ENCODE peak calls at places on chromosome 12, in four cellular contexts. Z is fibroblast of the aortic adventitia, D is HCT116, U is endothelial cell of umbilical vein. V is an unnamed sample.

GRCh38 chr12:42631507-42631906 is 42.0 kb upstream of the PRICKLE1 start:
- DNase-seq in Z (peak), U (no peak), D (no peak), V (no peak)

GRCh38 chr12:32988982-32989381 is 92.4 kb upstream of the PKP2 start:
- DNase-seq in Z (no peak), U (no peak), D (no peak), V (no peak)

GRCh38 chr12:10207136-10207535 is 5.5 kb upstream of the GABARAPL1 start:
- DNase-seq in U (peak), Z (no peak), D (no peak), V (no peak)

GRCh38 chr12:80314741-80315140 is 129.3 kb upstream of the PTPRQ start:
- DNase-seq in Z (no peak), U (no peak), D (no peak), V (no peak)

GRCh38 chr12:69056743-69057515 is 124.0 kb upstream of the CPM start:
- DNase-seq in D (no peak), U (no peak), Z (peak), V (no peak)

GRCh38 chr12:26318661-26319068 is 123.3 kb downstream of the SSPN start:
- DNase-seq in D (no peak), Z (peak), U (peak), V (peak)

GRCh38 chr12:62248873-62249272 is 11.3 kb upstream of the USP15 start:
- DNase-seq in U (no peak), Z (peak), D (no peak), V (no peak)

GRCh38 chr12:83102499-83102898 is 415.8 kb downstream of the TMTC2 start:
- DNase-seq in Z (peak), D (no peak), U (peak), V (no peak)

GRCh38 chr12:128424931-128425431 is 158.0 kb downstream of the TMEM132C start:
- DNase-seq in Z (no peak), U (no peak), D (no peak), V (no peak)

GRCh38 chr12:100964026-100964425 is 169.4 kb downstream of the ANO4 start:
- DNase-seq in D (no peak), Z (peak), U (no peak), V (no peak)

GRCh38 chr12:16515666-16516065 is 90.3 kb downstream of the LMO3 start:
- DNase-seq in U (no peak), D (no peak), Z (peak), V (no peak)

GRCh38 chr12:10498042-10498441 is 7.6 kb upstream of the EIF2S3B start:
- DNase-seq in D (no peak), Z (no peak), U (no peak), V (no peak)

GRCh38 chr12:62435337-62436163 is 31.1 kb upstream of the MON2 start:
- DNase-seq in U (peak), Z (peak), D (no peak), V (peak)

GRCh38 chr12:111321317-111321716 is 47.6 kb downstream of the PHETA1 start:
- DNase-seq in U (no peak), Z (no peak), D (no peak), V (no peak)

GRCh38 chr12:102480401-102480800 is at the start of gene IGF1:
- DNase-seq in U (peak), D (no peak), Z (peak), V (no peak)

GRCh38 chr12:89933911-89934310 is 225.3 kb upstream of the ATP2B1 start:
- DNase-seq in D (no peak), U (no peak), Z (peak), V (no peak)

GRCh38 chr12:33678221-33678964 is 238.8 kb upstream of the SYT10 start:
- DNase-seq in U (no peak), Z (no peak), D (no peak), V (no peak)

GRCh38 chr12:67541625-67541991 is 106.9 kb upstream of the DYRK2 start:
- DNase-seq in Z (no peak), U (no peak), D (no peak), V (no peak)

GRCh38 chr12:32828120-32828519 is 68.5 kb downstream of the PKP2 start:
- DNase-seq in D (no peak), Z (no peak), U (no peak), V (no peak)

GRCh38 chr12:119869720-119870119 is 7.4 kb downstream of the CIT start:
- DNase-seq in Z (peak), D (peak), U (peak), V (no peak)

GRCh38 chr12:19841451-19841850 is 402.2 kb downstream of the AEBP2 start:
- DNase-seq in D (no peak), Z (peak), U (no peak), V (no peak)

GRCh38 chr12:1093166-1093751 is 102.2 kb downstream of the ERC1 start:
- DNase-seq in Z (peak), D (peak), U (peak), V (peak)

GRCh38 chr12:103495158-103495782 is 498 bp downstream of the C12orf42 start:
- DNase-seq in Z (no peak), U (no peak), D (no peak), V (peak)

GRCh38 chr12:42705863-42706262 is 116.3 kb upstream of the PRICKLE1 start:
- DNase-seq in U (peak), Z (peak), D (no peak), V (no peak)

GRCh38 chr12:27571463-27571862 is 47.5 kb downstream of the PPFIBP1 start:
- DNase-seq in Z (peak), D (no peak), U (peak), V (no peak)

DNA sequence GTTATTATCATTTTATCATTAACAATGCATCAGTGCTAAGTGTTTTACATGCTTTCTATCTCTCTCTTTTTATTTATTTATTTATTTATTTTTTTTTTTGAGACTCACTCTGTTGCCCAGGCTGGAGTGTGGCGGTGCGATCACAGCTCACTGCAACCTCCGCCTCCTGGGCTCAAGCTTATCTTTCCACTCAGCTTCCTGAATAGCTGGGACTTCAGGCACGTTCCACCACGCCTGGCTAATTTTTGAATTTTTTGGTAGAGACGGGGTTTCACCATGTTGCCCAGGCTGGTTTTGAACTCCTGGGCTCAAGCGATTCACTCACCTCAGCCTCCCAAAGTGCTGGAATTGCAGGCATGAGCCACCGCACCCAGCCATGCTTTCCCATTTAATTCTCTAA is 3.9 kb upstream of the BTG1 start:
- DNase-seq in D (no peak), Z (no peak), U (no peak), V (no peak)
- H3K4me3 ChIP-seq in D (no peak), Z (no peak), U (no peak), V (no peak)

GRCh38 chr12:52347546-52348510 is 19.5 kb downstream of the KRT85 start:
- DNase-seq in Z (no peak), D (no peak), U (no peak), V (no peak)
- TF ChIP-seq CTCF in Z (no peak), D (no peak), U (no peak), V (no peak)

DNA sequence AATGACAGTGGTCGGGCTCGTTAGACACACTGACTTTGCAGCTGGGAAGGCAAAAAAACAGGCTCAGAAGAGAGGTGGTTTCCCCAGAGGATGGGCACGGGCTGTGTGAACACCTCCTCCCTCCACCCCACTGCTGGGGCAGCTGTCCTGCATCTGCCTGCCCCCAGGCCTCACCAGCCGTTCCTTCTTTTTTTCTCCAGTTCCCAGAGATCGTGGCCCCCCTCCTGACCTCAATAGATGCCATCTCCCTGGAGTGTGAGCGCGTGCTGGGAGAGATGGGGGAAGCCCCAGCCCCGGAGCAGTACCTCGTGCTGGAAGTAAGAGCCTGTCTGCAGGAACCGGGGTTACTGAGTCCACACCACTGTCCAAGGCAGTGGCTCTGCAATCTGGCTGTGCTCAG is 17.4 kb downstream of the MVK start:
- DNase-seq in D (no peak), U (no peak), Z (no peak), V (no peak)
- H3K4me3 ChIP-seq in D (no peak), U (no peak), Z (no peak), V (no peak)

GRCh38 chr12:51480978-51481377 is 56.3 kb downstream of the SLC4A8 start:
- DNase-seq in U (no peak), D (no peak), Z (no peak), V (peak)

GRCh38 chr12:51484119-51484518 is 59.5 kb downstream of the SLC4A8 start:
- DNase-seq in D (no peak), Z (no peak), U (no peak), V (no peak)

GRCh38 chr12:51488281-51488680 is 63.6 kb downstream of the SLC4A8 start:
- DNase-seq in D (no peak), Z (peak), U (no peak), V (no peak)

DNA sequence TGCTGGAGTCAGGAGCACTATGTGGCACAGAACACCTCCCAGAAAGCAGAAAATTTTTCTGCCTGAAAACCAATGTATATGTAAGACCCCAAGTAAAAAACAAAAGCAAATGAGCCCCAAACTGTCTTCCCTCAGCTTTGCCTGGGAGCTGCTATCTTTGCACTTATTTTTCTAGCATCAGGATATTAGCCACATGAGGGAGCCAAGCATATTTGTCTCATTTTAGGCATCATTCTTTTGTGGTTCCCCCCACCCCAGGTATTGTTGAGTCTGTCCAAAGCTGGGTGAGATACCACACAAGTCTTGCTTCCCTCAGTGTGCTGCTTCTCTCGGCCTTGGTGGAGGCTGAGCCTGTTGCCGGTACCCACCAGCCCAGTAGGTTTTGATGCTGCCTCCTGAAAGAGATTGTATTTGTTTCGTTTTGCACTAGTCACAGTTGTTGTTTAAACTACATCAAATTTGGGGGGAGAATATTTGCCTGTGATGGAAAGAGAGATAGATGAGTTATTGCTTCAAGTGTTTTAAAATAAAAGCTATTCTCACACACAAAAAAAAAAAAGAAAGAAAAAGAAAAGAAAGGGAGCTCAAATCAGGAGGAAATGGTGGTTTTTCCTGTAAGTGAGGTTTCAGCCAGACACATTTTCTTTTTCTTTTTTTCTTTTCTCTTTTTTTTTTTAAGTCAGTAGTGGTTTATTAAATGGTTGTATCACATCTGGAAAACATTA is 58.3 kb downstream of the SLC4A8 start:
- DNase-seq in Z (peak), U (peak), D (no peak), V (no peak)
- TF ChIP-seq CTCF in Z (no peak), U (no peak), D (no peak), V (no peak)

DNA sequence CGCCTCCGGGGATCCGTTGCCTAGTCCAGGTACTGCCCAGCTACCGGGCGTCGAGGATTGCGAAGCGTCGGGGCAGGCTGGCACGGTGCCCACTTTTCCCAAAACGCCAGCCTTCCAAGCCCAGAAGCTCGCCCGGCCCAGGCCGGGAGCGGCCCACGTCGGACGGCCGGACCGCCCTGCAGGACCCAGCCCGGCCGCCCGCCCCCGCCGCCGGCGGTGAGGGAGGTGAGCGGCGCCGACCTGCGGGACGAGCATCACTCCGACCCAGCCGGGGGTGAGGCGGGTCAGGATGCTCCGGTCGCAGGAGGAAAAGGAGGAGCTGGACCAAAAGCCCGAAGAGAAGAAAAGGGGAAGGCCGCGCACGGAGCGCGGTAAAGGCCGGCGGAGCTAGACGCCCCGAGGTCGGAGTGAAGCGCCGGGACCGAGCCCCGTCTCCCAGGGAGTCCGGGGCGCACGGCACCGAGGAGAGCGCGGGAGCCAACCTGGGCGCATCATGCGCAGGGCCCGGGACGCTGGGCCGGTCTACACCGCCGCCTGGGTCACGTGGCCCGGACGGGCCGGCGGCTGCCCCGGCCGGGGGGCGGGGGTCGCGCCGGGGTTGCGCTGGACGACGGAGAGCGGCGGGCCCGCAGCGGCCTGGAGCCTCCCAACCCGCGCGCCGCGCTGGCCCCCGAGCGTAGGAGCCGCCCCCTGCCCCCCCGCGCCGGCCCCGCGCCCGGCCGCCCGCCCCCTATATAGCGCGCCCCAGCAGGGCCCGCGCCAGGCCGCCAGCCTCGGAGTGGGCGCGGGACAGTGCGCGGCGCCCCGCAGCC is at the start of gene AQP5:
- DNase-seq in D (no peak), Z (no peak), U (no peak), V (no peak)
- H3K4me3 ChIP-seq in D (peak), Z (peak), U (peak), V (no peak)

DNA sequence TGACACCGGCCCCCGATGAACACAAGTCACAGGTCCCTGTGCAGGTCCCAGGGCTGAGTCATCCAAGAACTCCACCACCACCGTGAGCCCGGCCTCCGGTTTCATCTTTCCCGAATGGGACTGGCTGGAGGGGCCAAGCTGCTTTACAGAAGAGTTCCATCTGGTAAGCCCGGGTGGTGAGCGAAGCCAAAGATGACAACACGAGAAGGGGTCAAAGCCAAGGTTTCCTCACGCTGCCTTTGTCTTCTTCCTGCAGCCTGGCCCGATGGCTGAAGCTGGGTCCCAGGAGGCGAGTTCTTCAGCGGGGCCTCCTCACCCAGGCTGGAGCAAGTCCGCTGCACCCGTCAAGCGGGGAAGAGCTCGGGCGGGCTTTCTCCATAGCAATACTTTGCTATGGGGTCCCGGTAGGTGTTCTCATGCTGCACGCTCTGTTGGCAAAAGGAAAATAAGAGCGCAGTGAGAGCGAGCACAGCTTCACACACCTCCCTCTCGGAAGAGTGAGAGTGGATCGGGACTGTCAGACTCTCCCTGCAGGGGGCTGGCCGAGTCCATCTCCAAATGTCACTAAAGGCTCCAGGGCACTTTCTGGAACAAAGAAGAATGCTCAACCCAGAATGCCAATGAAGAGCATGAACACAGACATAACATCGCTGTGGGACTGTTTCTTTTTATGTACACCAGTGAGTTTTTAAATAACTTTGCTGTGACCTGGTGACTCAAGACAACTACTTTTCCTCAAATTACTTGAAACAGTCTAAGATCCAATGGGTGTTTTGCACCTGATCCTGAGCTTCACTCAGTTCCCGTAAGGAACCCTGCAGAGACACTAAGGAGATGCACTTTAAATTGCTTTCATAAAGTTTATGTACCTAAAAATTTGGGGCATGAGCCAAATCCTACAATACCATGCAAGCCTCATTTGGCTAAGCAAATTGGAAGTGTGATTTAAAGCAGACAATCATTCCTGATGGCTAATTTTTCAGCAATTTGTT is 20.1 kb downstream of the SPRING1 start:
- DNase-seq in D (no peak), U (no peak), Z (peak), V (no peak)
- TF ChIP-seq CTCF in D (no peak), U (no peak), Z (no peak), V (no peak)